ENCODE peak calls at places on chromosomes 6 and 20, in four cellular contexts. One of them, this sample, is unnamed.

GRCh38 chr6:7479801-7480266 is 61.6 kb upstream of the DSP start:
- DNase-seq in breast epithelium: peak; percentile 72
- DNase-seq in suprapubic skin: no peak
- DNase-seq in GM10248: no peak
- DNase-seq in this sample: no peak

GRCh38 chr6:156996265-156996664 is 219.1 kb downstream of the ARID1B start:
- DNase-seq in breast epithelium: no peak
- DNase-seq in suprapubic skin: no peak
- DNase-seq in GM10248: no peak
- DNase-seq in this sample: no peak

GRCh38 chr20:40652426-40652825 is 36.6 kb downstream of the MAFB start:
- DNase-seq in breast epithelium: no peak
- DNase-seq in suprapubic skin: no peak
- DNase-seq in GM10248: no peak
- DNase-seq in this sample: no peak

GRCh38 chr20:36543187-36544133 is 2.1 kb downstream of the MYL9 start:
- DNase-seq in breast epithelium: peak; percentile 60
- DNase-seq in suprapubic skin: peak; percentile 91
- DNase-seq in GM10248: peak; percentile 11
- DNase-seq in this sample: no peak

GRCh38 chr20:47818466-47818865 is 33.2 kb upstream of the SULF2 start:
- DNase-seq in breast epithelium: no peak
- DNase-seq in suprapubic skin: no peak
- DNase-seq in GM10248: no peak
- DNase-seq in this sample: no peak

GRCh38 chr6:24981385-24981758 is 45.6 kb upstream of the RIPOR2 start:
- DNase-seq in breast epithelium: no peak
- DNase-seq in suprapubic skin: no peak
- DNase-seq in GM10248: no peak
- DNase-seq in this sample: no peak

GRCh38 chr20:62159835-62160234 is 16.3 kb downstream of the SS18L1 start:
- DNase-seq in breast epithelium: peak; percentile 84
- DNase-seq in suprapubic skin: no peak
- DNase-seq in GM10248: peak; percentile 84
- DNase-seq in this sample: no peak

GRCh38 chr6:81075974-81076373 is 676.5 kb downstream of the TENT5A start:
- DNase-seq in breast epithelium: no peak
- DNase-seq in suprapubic skin: no peak
- DNase-seq in GM10248: no peak
- DNase-seq in this sample: no peak

GRCh38 chr20:52539891-52540290 is 348.3 kb upstream of the ZFP64 start:
- DNase-seq in breast epithelium: no peak
- DNase-seq in suprapubic skin: no peak
- DNase-seq in GM10248: no peak
- DNase-seq in this sample: no peak

DNA sequence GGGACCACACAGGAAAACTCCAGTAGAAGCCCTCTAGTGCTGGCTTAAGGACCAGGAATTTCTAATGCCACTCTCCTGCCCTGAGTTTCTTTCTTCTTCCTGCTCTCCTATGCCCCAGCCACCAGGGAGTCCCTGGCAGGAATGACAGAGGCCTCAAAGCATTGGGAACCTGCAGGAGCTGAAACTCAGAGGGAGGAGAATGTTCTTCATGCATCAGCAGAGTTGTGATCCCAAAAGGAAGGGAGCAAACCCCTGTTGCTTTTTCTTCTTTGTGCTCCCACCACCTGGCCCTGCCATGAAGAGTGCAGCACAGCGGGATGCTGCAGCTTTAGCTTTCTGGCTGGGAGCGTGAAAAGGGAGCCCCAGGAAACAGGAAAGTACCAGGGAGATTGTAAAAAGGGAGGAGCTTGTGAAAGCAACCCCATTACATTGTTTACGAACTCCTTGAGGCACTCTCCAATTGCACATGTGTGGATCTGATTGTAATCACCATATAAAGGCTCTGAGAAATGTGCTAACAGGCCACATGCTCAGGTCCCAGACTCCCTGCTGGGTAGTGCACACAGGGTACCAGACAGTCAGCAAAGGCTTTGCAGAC is 34.7 kb upstream of the FKBP1A start:
- DNase-seq in breast epithelium: no peak
- DNase-seq in suprapubic skin: no peak
- DNase-seq in GM10248: no peak
- DNase-seq in this sample: no peak
- TF ChIP-seq CTCF in breast epithelium: no peak
- TF ChIP-seq CTCF in suprapubic skin: no peak
- TF ChIP-seq CTCF in GM10248: no peak
- TF ChIP-seq CTCF in this sample: no peak

GRCh38 chr6:36268478-36269248 is 1.2 kb upstream of the PNPLA1 start:
- DNase-seq in breast epithelium: no peak
- DNase-seq in suprapubic skin: no peak
- DNase-seq in GM10248: no peak
- DNase-seq in this sample: no peak
- TF ChIP-seq CTCF in breast epithelium: no peak
- TF ChIP-seq CTCF in suprapubic skin: no peak
- TF ChIP-seq CTCF in GM10248: no peak
- TF ChIP-seq CTCF in this sample: no peak

GRCh38 chr6:122399348-122400120 is at the start of gene HSF2:
- DNase-seq in breast epithelium: peak; percentile 97
- DNase-seq in suprapubic skin: peak; percentile 98
- DNase-seq in GM10248: peak; percentile 93
- DNase-seq in this sample: peak; percentile 92
- TF ChIP-seq CTCF in breast epithelium: no peak
- TF ChIP-seq CTCF in suprapubic skin: peak; percentile 40
- TF ChIP-seq CTCF in GM10248: peak; percentile 9
- TF ChIP-seq CTCF in this sample: no peak

GRCh38 chr20:4154958-4155411 is 139.6 kb upstream of the RNF24 start:
- DNase-seq in breast epithelium: no peak
- DNase-seq in suprapubic skin: no peak
- DNase-seq in GM10248: no peak
- DNase-seq in this sample: no peak
- TF ChIP-seq CTCF in breast epithelium: no peak
- TF ChIP-seq CTCF in suprapubic skin: no peak
- TF ChIP-seq CTCF in GM10248: no peak
- TF ChIP-seq CTCF in this sample: no peak

GRCh38 chr6:3086282-3086946 is 18.1 kb downstream of the RIPK1 start:
- DNase-seq in breast epithelium: no peak
- DNase-seq in suprapubic skin: no peak
- DNase-seq in GM10248: no peak
- DNase-seq in this sample: no peak
- TF ChIP-seq CTCF in breast epithelium: no peak
- TF ChIP-seq CTCF in suprapubic skin: no peak
- TF ChIP-seq CTCF in GM10248: no peak
- TF ChIP-seq CTCF in this sample: no peak

DNA sequence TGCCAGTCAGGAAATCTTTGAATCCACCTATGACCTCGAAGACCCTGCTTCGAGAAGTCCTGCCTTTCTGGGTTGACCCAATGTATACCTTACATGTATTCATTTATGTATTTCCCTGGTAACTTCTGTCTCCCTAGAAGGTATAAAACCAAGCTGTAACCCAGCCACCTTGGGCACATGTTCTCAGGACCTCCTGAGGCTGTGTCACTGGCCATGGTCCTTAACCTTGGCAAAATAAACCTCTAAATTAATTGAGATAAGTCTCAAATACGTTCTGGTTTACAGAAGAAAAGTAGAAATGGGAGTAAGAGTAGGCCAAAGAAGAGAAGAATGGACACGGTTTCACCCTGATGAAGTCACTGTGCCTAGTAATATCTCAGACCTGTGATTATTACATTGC is 30.0 kb upstream of the PPP1R3G start:
- DNase-seq in breast epithelium: no peak
- DNase-seq in suprapubic skin: no peak
- DNase-seq in GM10248: no peak
- DNase-seq in this sample: no peak
- TF ChIP-seq CTCF in breast epithelium: no peak
- TF ChIP-seq CTCF in suprapubic skin: no peak
- TF ChIP-seq CTCF in GM10248: no peak
- TF ChIP-seq CTCF in this sample: no peak

GRCh38 chr6:15230827-15231226 is 15.0 kb upstream of the JARID2 start:
- DNase-seq in breast epithelium: no peak
- DNase-seq in suprapubic skin: no peak
- DNase-seq in GM10248: no peak
- DNase-seq in this sample: no peak
- TF ChIP-seq CTCF in breast epithelium: no peak
- TF ChIP-seq CTCF in suprapubic skin: no peak
- TF ChIP-seq CTCF in GM10248: no peak
- TF ChIP-seq CTCF in this sample: no peak

DNA sequence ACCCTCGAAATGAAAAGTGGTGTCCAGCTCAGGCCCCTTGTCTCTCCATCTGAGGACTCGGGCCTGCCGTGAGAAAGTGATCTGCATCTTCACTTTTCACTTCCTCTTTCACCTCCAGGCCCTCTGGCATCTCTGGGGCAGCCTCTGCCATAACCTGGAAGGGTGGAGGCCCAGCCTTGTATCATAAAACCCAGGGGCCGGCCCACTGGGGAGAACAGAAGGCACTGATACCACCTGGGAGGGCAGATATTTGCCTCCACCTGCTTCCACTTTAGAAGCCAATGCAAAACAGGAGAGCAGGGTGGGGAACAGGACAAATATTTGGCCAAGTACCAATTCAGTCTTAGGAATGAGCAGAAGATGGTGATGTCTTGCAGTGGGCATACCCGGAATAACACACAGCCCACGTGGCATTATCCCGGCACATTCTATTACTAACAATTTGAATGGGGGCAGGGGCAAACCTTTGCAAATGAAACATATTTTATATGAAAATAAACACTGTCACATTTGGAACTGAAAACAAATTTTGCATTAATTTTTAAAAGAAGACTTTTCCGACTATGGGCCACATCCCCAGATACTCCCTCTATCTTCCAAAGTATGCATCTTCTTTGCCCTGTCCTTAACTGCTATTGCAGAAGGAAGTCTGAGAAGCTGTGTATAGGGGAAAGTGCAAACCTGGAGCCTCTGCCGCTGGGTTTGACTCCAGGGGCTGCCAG is 69.2 kb upstream of the TBC1D7 start:
- DNase-seq in breast epithelium: no peak
- DNase-seq in suprapubic skin: no peak
- DNase-seq in GM10248: peak; percentile 81
- DNase-seq in this sample: no peak
- TF ChIP-seq CTCF in breast epithelium: no peak
- TF ChIP-seq CTCF in suprapubic skin: no peak
- TF ChIP-seq CTCF in GM10248: no peak
- TF ChIP-seq CTCF in this sample: no peak

This sample was measured in mesothelial cell of epicardium.